ENCODE peak calls at places on chromosomes 13 and 19, in nine cellular contexts. O is NCI-H1694 treated with DMSO at 0.1 percent for 48 hours; J is activated T-cell treated with anti-CD3 and anti-CD28 coated beads, Interleukin-2, amount 50 U/mL, for 72 hours; L is stimulated activated CD4-positive, alpha-beta T cell treated with anti-CD3 and anti-CD28 coated beads, Interleukin-1b, Interleukin-23, amount 100 ng/mL, for 1 hour; T is RPMI8226; U is Peyer's patch; I is AG04450; R is transverse colon; G is substantia nigra. E is an unnamed sample.
A peak's percentile ranks its signal among the peaks of the same experiment; 100 is the strongest.

GRCh38 chr13:33524086-33524485 is 238.5 kb upstream of the STARD13 start:
- DNase-seq in O (no peak), J (no peak), L (no peak), T (no peak), U (no peak), I (peak; percentile 80), R (no peak), G (no peak), E (no peak)

GRCh38 chr19:7633619-7634018 is at the start of gene PCP2:
- DNase-seq in O (no peak), J (no peak), L (no peak), T (no peak), U (no peak), I (no peak), R (no peak), G (no peak), E (no peak)

GRCh38 chr13:113297370-113297871 is 382 bp downstream of the LAMP1 start:
- DNase-seq in O (no peak), J (peak; percentile 66), L (no peak), T (peak; percentile 35), U (peak; percentile 48), I (no peak), R (peak; percentile 26), G (peak; percentile 43), E (peak; percentile 74)

GRCh38 chr19:872266-872951 is 12.9 kb downstream of the CFD start:
- DNase-seq in O (no peak), J (peak; percentile 92), L (peak; percentile 65), T (peak; percentile 79), U (peak; percentile 59), I (no peak), R (peak; percentile 92), G (no peak), E (peak; percentile 95)

GRCh38 chr19:57825501-57825900 is 4.6 kb upstream of the ZNF587B start:
- DNase-seq in O (no peak), J (no peak), L (no peak), T (no peak), U (no peak), I (no peak), R (no peak), G (no peak), E (no peak)

GRCh38 chr19:7602240-7602934 is 6.7 kb downstream of the CAMSAP3 start:
- DNase-seq in O (no peak), J (no peak), L (no peak), T (no peak), U (no peak), I (no peak), R (no peak), G (no peak), E (no peak)

GRCh38 chr13:23428183-23428528 is 5.3 kb downstream of the SACS start:
- DNase-seq in O (no peak), J (no peak), L (no peak), T (no peak), U (no peak), I (no peak), R (no peak), G (no peak), E (no peak)

GRCh38 chr13:79060216-79060615 is 345.8 kb downstream of the RBM26 start:
- DNase-seq in O (no peak), J (no peak), L (no peak), T (no peak), U (no peak), I (no peak), R (no peak), G (no peak), E (no peak)

GRCh38 chr13:108218044-108218974 is at the start of gene ABHD13:
- DNase-seq in O (peak; percentile 84), J (peak; percentile 91), L (peak; percentile 75), T (peak; percentile 93), U (peak; percentile 83), I (peak; percentile 70), R (peak; percentile 92), G (peak; percentile 93), E (peak; percentile 98)

GRCh38 chr19:45419396-45419795 is 4.3 kb downstream of the ERCC1 start:
- DNase-seq in O (no peak), J (no peak), L (no peak), T (peak; percentile 92), U (peak; percentile 75), I (no peak), R (peak; percentile 61), G (no peak), E (peak; percentile 90)

GRCh38 chr19:33311326-33311682 is 9.0 kb upstream of the CEBPA start:
- DNase-seq in O (no peak), J (peak; percentile 20), L (no peak), T (peak; percentile 26), U (no peak), I (no peak), R (peak; percentile 60), G (no peak), E (peak; percentile 73)

GRCh38 chr19:49114630-49115363 is 627 bp downstream of the LIN7B start:
- DNase-seq in O (peak; percentile 33), J (peak; percentile 59), L (no peak), T (peak; percentile 46), U (peak; percentile 57), I (no peak), R (peak; percentile 66), G (peak; percentile 51), E (peak; percentile 64)

GRCh38 chr19:17706750-17707181 is 12.5 kb upstream of the MAP1S start:
- DNase-seq in O (no peak), J (no peak), L (no peak), T (no peak), U (no peak), I (no peak), R (no peak), G (no peak), E (no peak)

GRCh38 chr19:49818691-49819331 is 722 bp downstream of the MED25 start:
- DNase-seq in O (no peak), J (no peak), L (no peak), T (peak; percentile 18), U (no peak), I (no peak), R (no peak), G (no peak), E (peak; percentile 58)

GRCh38 chr13:26220575-26220974 is 1.5 kb downstream of the RNF6 start:
- DNase-seq in O (no peak), J (no peak), L (no peak), T (no peak), U (no peak), I (no peak), R (no peak), G (no peak), E (no peak)

GRCh38 chr13:23637813-23638212 is 67.6 kb downstream of the TNFRSF19 start:
- DNase-seq in O (peak; percentile 65), J (no peak), L (no peak), T (no peak), U (no peak), I (no peak), R (no peak), G (no peak), E (peak; percentile 17)

GRCh38 chr13:113935523-113935922 is 38.4 kb downstream of the C13orf46 start:
- DNase-seq in O (no peak), J (no peak), L (no peak), T (no peak), U (no peak), I (no peak), R (no peak), G (no peak), E (no peak)

GRCh38 chr13:69459346-69459745 is 648.3 kb upstream of the ATXN8OS start:
- DNase-seq in O (no peak), J (no peak), L (no peak), T (no peak), U (no peak), I (no peak), R (no peak), G (no peak), E (no peak)

GRCh38 chr19:51364200-51365106 is 1.7 kb downstream of the ETFB start:
- DNase-seq in O (no peak), J (no peak), L (no peak), T (no peak), U (no peak), I (no peak), R (no peak), G (no peak), E (peak; percentile 40)

GRCh38 chr19:13053761-13054604 is 48.7 kb downstream of the LYL1 start:
- DNase-seq in O (no peak), J (no peak), L (no peak), T (no peak), U (no peak), I (peak; percentile 92), R (peak; percentile 79), G (peak; percentile 36), E (no peak)

GRCh38 chr19:48398329-48399235 is 5.1 kb downstream of the GRIN2D start:
- DNase-seq in O (peak; percentile 25), J (peak; percentile 91), L (peak; percentile 59), T (peak; percentile 89), U (peak; percentile 78), I (no peak), R (peak; percentile 88), G (no peak), E (peak; percentile 64)

E was measured in Karpas-422.